ENCODE peak calls at places on chromosomes 11 and 22, in nine cellular contexts. One of them, this sample, is unnamed.

GRCh38 chr22:49658902-49659280 is 168.8 kb downstream of the BRD1 start:
- DNase-seq in H1: no peak
- DNase-seq in PC-9: no peak
- DNase-seq in CD8-positive, alpha-beta T cell: no peak
- DNase-seq in AG04450: no peak
- DNase-seq in colonic mucosa: no peak
- DNase-seq in transverse colon: no peak
- DNase-seq in uterus: no peak
- DNase-seq in left lung: no peak
- DNase-seq in this sample: no peak

GRCh38 chr11:96090711-96091110 is 166.8 kb upstream of the MTMR2 start:
- DNase-seq in H1: no peak
- DNase-seq in PC-9: no peak
- DNase-seq in CD8-positive, alpha-beta T cell: no peak
- DNase-seq in AG04450: peak
- DNase-seq in colonic mucosa: no peak
- DNase-seq in transverse colon: no peak
- DNase-seq in uterus: no peak
- DNase-seq in left lung: no peak
- DNase-seq in this sample: no peak

GRCh38 chr11:1342946-1343345 is 33.5 kb upstream of the TOLLIP start:
- DNase-seq in H1: no peak
- DNase-seq in PC-9: no peak
- DNase-seq in CD8-positive, alpha-beta T cell: no peak
- DNase-seq in AG04450: no peak
- DNase-seq in colonic mucosa: peak
- DNase-seq in transverse colon: no peak
- DNase-seq in uterus: no peak
- DNase-seq in left lung: no peak
- DNase-seq in this sample: no peak

GRCh38 chr22:34975721-34976120 is 90.2 kb upstream of the ISX start:
- DNase-seq in H1: no peak
- DNase-seq in PC-9: no peak
- DNase-seq in CD8-positive, alpha-beta T cell: no peak
- DNase-seq in AG04450: no peak
- DNase-seq in colonic mucosa: no peak
- DNase-seq in transverse colon: no peak
- DNase-seq in uterus: no peak
- DNase-seq in left lung: no peak
- DNase-seq in this sample: peak

GRCh38 chr22:37968452-37969251 is 15.2 kb downstream of the POLR2F start:
- DNase-seq in H1: no peak
- DNase-seq in PC-9: no peak
- DNase-seq in CD8-positive, alpha-beta T cell: no peak
- DNase-seq in AG04450: no peak
- DNase-seq in colonic mucosa: no peak
- DNase-seq in transverse colon: no peak
- DNase-seq in uterus: no peak
- DNase-seq in left lung: no peak
- DNase-seq in this sample: no peak

GRCh38 chr11:62352355-62353336 is 15.4 kb downstream of the ASRGL1 start:
- DNase-seq in H1: no peak
- DNase-seq in PC-9: no peak
- DNase-seq in CD8-positive, alpha-beta T cell: no peak
- DNase-seq in AG04450: no peak
- DNase-seq in colonic mucosa: no peak
- DNase-seq in transverse colon: no peak
- DNase-seq in uterus: no peak
- DNase-seq in left lung: no peak
- DNase-seq in this sample: no peak

GRCh38 chr22:44926124-44926475 is 83.7 kb downstream of the PHF21B start:
- DNase-seq in H1: no peak
- DNase-seq in PC-9: no peak
- DNase-seq in CD8-positive, alpha-beta T cell: no peak
- DNase-seq in AG04450: no peak
- DNase-seq in colonic mucosa: no peak
- DNase-seq in transverse colon: no peak
- DNase-seq in uterus: no peak
- DNase-seq in left lung: no peak
- DNase-seq in this sample: no peak

GRCh38 chr11:117203069-117203407 is 3.9 kb downstream of the TAGLN start:
- DNase-seq in H1: no peak
- DNase-seq in PC-9: no peak
- DNase-seq in CD8-positive, alpha-beta T cell: no peak
- DNase-seq in AG04450: no peak
- DNase-seq in colonic mucosa: no peak
- DNase-seq in transverse colon: no peak
- DNase-seq in uterus: no peak
- DNase-seq in left lung: no peak
- DNase-seq in this sample: no peak

GRCh38 chr11:28924007-28924406 is 815.8 kb downstream of the METTL15 start:
- DNase-seq in H1: no peak
- DNase-seq in PC-9: no peak
- DNase-seq in CD8-positive, alpha-beta T cell: no peak
- DNase-seq in AG04450: no peak
- DNase-seq in colonic mucosa: no peak
- DNase-seq in transverse colon: no peak
- DNase-seq in uterus: no peak
- DNase-seq in left lung: no peak
- DNase-seq in this sample: no peak

GRCh38 chr11:103648670-103649400 is 387.6 kb upstream of the DDI1 start:
- DNase-seq in H1: no peak
- DNase-seq in PC-9: no peak
- DNase-seq in CD8-positive, alpha-beta T cell: no peak
- DNase-seq in AG04450: no peak
- DNase-seq in colonic mucosa: no peak
- DNase-seq in transverse colon: no peak
- DNase-seq in uterus: no peak
- DNase-seq in left lung: no peak
- DNase-seq in this sample: peak

GRCh38 chr11:1825039-1825740 is 9.6 kb upstream of the SYT8 start:
- DNase-seq in H1: peak
- DNase-seq in PC-9: peak
- DNase-seq in CD8-positive, alpha-beta T cell: no peak
- DNase-seq in AG04450: no peak
- DNase-seq in colonic mucosa: peak
- DNase-seq in transverse colon: peak
- DNase-seq in uterus: no peak
- DNase-seq in left lung: peak
- DNase-seq in this sample: no peak

GRCh38 chr22:39345231-39345630 is 4.6 kb upstream of the SYNGR1 start:
- DNase-seq in H1: no peak
- DNase-seq in PC-9: no peak
- DNase-seq in CD8-positive, alpha-beta T cell: no peak
- DNase-seq in AG04450: no peak
- DNase-seq in colonic mucosa: no peak
- DNase-seq in transverse colon: no peak
- DNase-seq in uterus: no peak
- DNase-seq in left lung: no peak
- DNase-seq in this sample: no peak

GRCh38 chr22:19586922-19587684 is 62.9 kb upstream of the CLDN5 start:
- DNase-seq in H1: no peak
- DNase-seq in PC-9: no peak
- DNase-seq in CD8-positive, alpha-beta T cell: no peak
- DNase-seq in AG04450: no peak
- DNase-seq in colonic mucosa: no peak
- DNase-seq in transverse colon: no peak
- DNase-seq in uterus: no peak
- DNase-seq in left lung: no peak
- DNase-seq in this sample: no peak

GRCh38 chr11:124402326-124402922 is 3.6 kb upstream of the OR8B3 start:
- DNase-seq in H1: peak
- DNase-seq in PC-9: peak
- DNase-seq in CD8-positive, alpha-beta T cell: peak
- DNase-seq in AG04450: peak
- DNase-seq in colonic mucosa: peak
- DNase-seq in transverse colon: peak
- DNase-seq in uterus: no peak
- DNase-seq in left lung: peak
- DNase-seq in this sample: peak

GRCh38 chr11:115334932-115335788 is 169.1 kb downstream of the CADM1 start:
- DNase-seq in H1: no peak
- DNase-seq in PC-9: no peak
- DNase-seq in CD8-positive, alpha-beta T cell: no peak
- DNase-seq in AG04450: no peak
- DNase-seq in colonic mucosa: no peak
- DNase-seq in transverse colon: no peak
- DNase-seq in uterus: no peak
- DNase-seq in left lung: no peak
- DNase-seq in this sample: peak

DNA sequence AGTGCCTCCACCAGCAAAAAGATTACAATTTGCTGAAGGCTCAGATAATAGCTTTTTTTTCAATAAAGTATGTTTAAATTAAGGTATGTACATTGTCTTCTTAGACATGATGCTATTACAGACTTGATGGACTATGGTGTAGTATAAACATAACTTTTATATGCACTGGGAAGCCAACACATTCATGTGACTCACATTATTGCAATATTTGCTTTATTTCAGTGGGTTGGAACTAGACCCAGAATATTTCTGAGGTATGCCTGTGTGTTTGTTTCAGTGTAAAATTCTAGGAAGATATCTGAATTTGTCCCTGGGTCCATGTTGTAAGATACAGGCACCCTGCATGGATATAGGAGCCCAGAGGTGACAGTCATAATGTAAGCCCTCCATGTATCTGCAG is 120.0 kb upstream of the BDNF start:
- DNase-seq in H1: no peak
- DNase-seq in PC-9: no peak
- DNase-seq in CD8-positive, alpha-beta T cell: no peak
- DNase-seq in AG04450: peak
- DNase-seq in colonic mucosa: no peak
- DNase-seq in transverse colon: no peak
- DNase-seq in uterus: no peak
- DNase-seq in left lung: no peak
- DNase-seq in this sample: peak
- H3K4me3 ChIP-seq in H1: no peak
- H3K4me3 ChIP-seq in PC-9: no peak
- H3K4me3 ChIP-seq in CD8-positive, alpha-beta T cell: no peak
- H3K4me3 ChIP-seq in AG04450: no peak
- H3K4me3 ChIP-seq in colonic mucosa: no peak
- H3K4me3 ChIP-seq in transverse colon: no peak
- H3K4me3 ChIP-seq in uterus: no peak
- H3K4me3 ChIP-seq in left lung: no peak
- H3K4me3 ChIP-seq in this sample: no peak

GRCh38 chr11:114084414-114084813 is 24.9 kb downstream of the ZBTB16 start:
- DNase-seq in H1: no peak
- DNase-seq in PC-9: no peak
- DNase-seq in CD8-positive, alpha-beta T cell: no peak
- DNase-seq in AG04450: no peak
- DNase-seq in colonic mucosa: no peak
- DNase-seq in transverse colon: no peak
- DNase-seq in uterus: no peak
- DNase-seq in left lung: no peak
- DNase-seq in this sample: no peak

GRCh38 chr11:114087028-114087427 is 27.5 kb downstream of the ZBTB16 start:
- DNase-seq in H1: no peak
- DNase-seq in PC-9: no peak
- DNase-seq in CD8-positive, alpha-beta T cell: no peak
- DNase-seq in AG04450: no peak
- DNase-seq in colonic mucosa: no peak
- DNase-seq in transverse colon: no peak
- DNase-seq in uterus: no peak
- DNase-seq in left lung: no peak
- DNase-seq in this sample: no peak

GRCh38 chr11:114085965-114086364 is 26.5 kb downstream of the ZBTB16 start:
- DNase-seq in H1: no peak
- DNase-seq in PC-9: no peak
- DNase-seq in CD8-positive, alpha-beta T cell: no peak
- DNase-seq in AG04450: no peak
- DNase-seq in colonic mucosa: peak
- DNase-seq in transverse colon: peak
- DNase-seq in uterus: no peak
- DNase-seq in left lung: no peak
- DNase-seq in this sample: peak

GRCh38 chr11:114088216-114088615 is 28.7 kb downstream of the ZBTB16 start:
- DNase-seq in H1: no peak
- DNase-seq in PC-9: no peak
- DNase-seq in CD8-positive, alpha-beta T cell: no peak
- DNase-seq in AG04450: no peak
- DNase-seq in colonic mucosa: no peak
- DNase-seq in transverse colon: no peak
- DNase-seq in uterus: no peak
- DNase-seq in left lung: no peak
- DNase-seq in this sample: peak

GRCh38 chr11:114086394-114086793 is 26.9 kb downstream of the ZBTB16 start:
- DNase-seq in H1: no peak
- DNase-seq in PC-9: no peak
- DNase-seq in CD8-positive, alpha-beta T cell: no peak
- DNase-seq in AG04450: no peak
- DNase-seq in colonic mucosa: no peak
- DNase-seq in transverse colon: no peak
- DNase-seq in uterus: no peak
- DNase-seq in left lung: no peak
- DNase-seq in this sample: no peak
- H3K4me3 ChIP-seq in H1: no peak
- H3K4me3 ChIP-seq in PC-9: no peak
- H3K4me3 ChIP-seq in CD8-positive, alpha-beta T cell: no peak
- H3K4me3 ChIP-seq in AG04450: no peak
- H3K4me3 ChIP-seq in colonic mucosa: no peak
- H3K4me3 ChIP-seq in transverse colon: no peak
- H3K4me3 ChIP-seq in uterus: no peak
- H3K4me3 ChIP-seq in left lung: no peak
- H3K4me3 ChIP-seq in this sample: no peak

GRCh38 chr22:41237036-41237706 is 3.6 kb downstream of the CHADL start:
- DNase-seq in H1: peak
- DNase-seq in PC-9: no peak
- DNase-seq in CD8-positive, alpha-beta T cell: no peak
- DNase-seq in AG04450: no peak
- DNase-seq in colonic mucosa: no peak
- DNase-seq in transverse colon: no peak
- DNase-seq in uterus: no peak
- DNase-seq in left lung: no peak
- DNase-seq in this sample: no peak
- H3K4me3 ChIP-seq in H1: no peak
- H3K4me3 ChIP-seq in PC-9: peak
- H3K4me3 ChIP-seq in CD8-positive, alpha-beta T cell: peak
- H3K4me3 ChIP-seq in AG04450: peak
- H3K4me3 ChIP-seq in colonic mucosa: peak
- H3K4me3 ChIP-seq in transverse colon: peak
- H3K4me3 ChIP-seq in uterus: peak
- H3K4me3 ChIP-seq in left lung: peak
- H3K4me3 ChIP-seq in this sample: peak

GRCh38 chr11:128518493-128519207 is 68.7 kb downstream of the ETS1 start:
- DNase-seq in H1: no peak
- DNase-seq in PC-9: no peak
- DNase-seq in CD8-positive, alpha-beta T cell: no peak
- DNase-seq in AG04450: no peak
- DNase-seq in colonic mucosa: no peak
- DNase-seq in transverse colon: no peak
- DNase-seq in uterus: no peak
- DNase-seq in left lung: no peak
- DNase-seq in this sample: no peak
- H3K4me3 ChIP-seq in H1: no peak
- H3K4me3 ChIP-seq in PC-9: no peak
- H3K4me3 ChIP-seq in CD8-positive, alpha-beta T cell: peak
- H3K4me3 ChIP-seq in AG04450: peak
- H3K4me3 ChIP-seq in colonic mucosa: peak
- H3K4me3 ChIP-seq in transverse colon: peak
- H3K4me3 ChIP-seq in uterus: no peak
- H3K4me3 ChIP-seq in left lung: peak
- H3K4me3 ChIP-seq in this sample: no peak